ENCODE peak calls at places on chromosomes 7 and 10, in six cellular contexts. One of them, this sample, is unnamed.

GRCh38 chr10:21757601-21757901 is 223.5 kb downstream of the MLLT10 start:
- DNase-seq in Calu3: no peak
- DNase-seq in OCI-LY7: no peak
- DNase-seq in BJ: no peak
- DNase-seq in fibroblast of mammary gland: no peak
- DNase-seq in omental fat pad: no peak
- DNase-seq in this sample: no peak

GRCh38 chr7:37916673-37917660 is at the start of gene SFRP4:
- DNase-seq in fibroblast of mammary gland: peak; percentile 65
- DNase-seq in Calu3: peak; percentile 78
- DNase-seq in OCI-LY7: peak; percentile 23
- DNase-seq in omental fat pad: no peak
- DNase-seq in BJ: no peak
- DNase-seq in this sample: peak; percentile 35

GRCh38 chr7:16846611-16847165 is 35.1 kb downstream of the AGR3 start:
- DNase-seq in OCI-LY7: no peak
- DNase-seq in Calu3: no peak
- DNase-seq in BJ: no peak
- DNase-seq in fibroblast of mammary gland: no peak
- DNase-seq in omental fat pad: no peak
- DNase-seq in this sample: no peak

GRCh38 chr7:33243319-33243881 is 114.0 kb downstream of the BBS9 start:
- DNase-seq in omental fat pad: no peak
- DNase-seq in BJ: no peak
- DNase-seq in fibroblast of mammary gland: peak; percentile 69
- DNase-seq in OCI-LY7: peak; percentile 24
- DNase-seq in Calu3: peak; percentile 15
- DNase-seq in this sample: no peak

GRCh38 chr10:114856544-114857287 is 35.1 kb downstream of the FHIP2A start:
- DNase-seq in fibroblast of mammary gland: peak; percentile 65
- DNase-seq in OCI-LY7: no peak
- DNase-seq in omental fat pad: no peak
- DNase-seq in Calu3: no peak
- DNase-seq in BJ: peak; percentile 68
- DNase-seq in this sample: no peak

GRCh38 chr10:45235823-45236222 is 79.6 kb downstream of the OR13A1 start:
- DNase-seq in Calu3: peak; percentile 5
- DNase-seq in BJ: no peak
- DNase-seq in OCI-LY7: no peak
- DNase-seq in omental fat pad: no peak
- DNase-seq in fibroblast of mammary gland: peak; percentile 13
- DNase-seq in this sample: no peak

GRCh38 chr7:156985101-156985967 is 25.1 kb downstream of the MNX1 start:
- DNase-seq in BJ: no peak
- DNase-seq in OCI-LY7: no peak
- DNase-seq in Calu3: no peak
- DNase-seq in fibroblast of mammary gland: no peak
- DNase-seq in omental fat pad: no peak
- DNase-seq in this sample: no peak

GRCh38 chr10:21002097-21002878 is 105.2 kb upstream of the NEBL start:
- DNase-seq in omental fat pad: no peak
- DNase-seq in Calu3: no peak
- DNase-seq in BJ: no peak
- DNase-seq in OCI-LY7: no peak
- DNase-seq in fibroblast of mammary gland: peak; percentile 95
- DNase-seq in this sample: no peak

GRCh38 chr7:55977831-55978230 is 13.4 kb downstream of the NIPSNAP2 start:
- DNase-seq in fibroblast of mammary gland: no peak
- DNase-seq in Calu3: no peak
- DNase-seq in OCI-LY7: no peak
- DNase-seq in omental fat pad: no peak
- DNase-seq in BJ: peak; percentile 61
- DNase-seq in this sample: no peak

GRCh38 chr10:95550073-95550672 is 11.0 kb downstream of the SORBS1 start:
- DNase-seq in BJ: no peak
- DNase-seq in OCI-LY7: no peak
- DNase-seq in omental fat pad: no peak
- DNase-seq in fibroblast of mammary gland: no peak
- DNase-seq in Calu3: no peak
- DNase-seq in this sample: no peak

GRCh38 chr7:595621-596010 is 76.0 kb upstream of the PDGFA start:
- DNase-seq in fibroblast of mammary gland: no peak
- DNase-seq in BJ: no peak
- DNase-seq in Calu3: no peak
- DNase-seq in omental fat pad: no peak
- DNase-seq in OCI-LY7: no peak
- DNase-seq in this sample: no peak

GRCh38 chr10:109429956-109430760 is 493.2 kb downstream of the XPNPEP1 start:
- DNase-seq in OCI-LY7: no peak
- DNase-seq in BJ: peak; percentile 39
- DNase-seq in omental fat pad: no peak
- DNase-seq in fibroblast of mammary gland: peak; percentile 49
- DNase-seq in Calu3: no peak
- DNase-seq in this sample: no peak

GRCh38 chr10:62610649-62611229 is 193.8 kb upstream of the ADO start:
- DNase-seq in omental fat pad: no peak
- DNase-seq in OCI-LY7: peak; percentile 91
- DNase-seq in fibroblast of mammary gland: peak; percentile 57
- DNase-seq in Calu3: peak; percentile 82
- DNase-seq in BJ: no peak
- DNase-seq in this sample: peak; percentile 52

GRCh38 chr7:98870071-98870651 is 347 bp upstream of the TMEM130 start:
- DNase-seq in omental fat pad: no peak
- DNase-seq in BJ: no peak
- DNase-seq in fibroblast of mammary gland: peak; percentile 34
- DNase-seq in OCI-LY7: peak; percentile 97
- DNase-seq in Calu3: peak; percentile 51
- DNase-seq in this sample: peak; percentile 26

GRCh38 chr7:5217851-5218331 is 27.9 kb downstream of the WIPI2 start:
- DNase-seq in OCI-LY7: no peak
- DNase-seq in Calu3: no peak
- DNase-seq in omental fat pad: no peak
- DNase-seq in BJ: no peak
- DNase-seq in fibroblast of mammary gland: no peak
- DNase-seq in this sample: no peak

GRCh38 chr10:116737582-116738358 is 4.6 kb downstream of the HSPA12A start:
- DNase-seq in Calu3: no peak
- DNase-seq in fibroblast of mammary gland: no peak
- DNase-seq in BJ: no peak
- DNase-seq in OCI-LY7: no peak
- DNase-seq in omental fat pad: no peak
- DNase-seq in this sample: no peak
- TF ChIP-seq CTCF in Calu3: no peak
- TF ChIP-seq CTCF in fibroblast of mammary gland: peak; percentile 20
- TF ChIP-seq CTCF in BJ: peak; percentile 60
- TF ChIP-seq CTCF in OCI-LY7: peak; percentile 18
- TF ChIP-seq CTCF in omental fat pad: no peak
- TF ChIP-seq CTCF in this sample: no peak

GRCh38 chr7:146096994-146097393 is 19.6 kb upstream of the CNTNAP2 start:
- DNase-seq in BJ: no peak
- DNase-seq in fibroblast of mammary gland: no peak
- DNase-seq in OCI-LY7: no peak
- DNase-seq in omental fat pad: no peak
- DNase-seq in Calu3: no peak
- DNase-seq in this sample: no peak
- TF ChIP-seq CTCF in BJ: no peak
- TF ChIP-seq CTCF in fibroblast of mammary gland: no peak
- TF ChIP-seq CTCF in OCI-LY7: no peak
- TF ChIP-seq CTCF in omental fat pad: no peak
- TF ChIP-seq CTCF in Calu3: no peak
- TF ChIP-seq CTCF in this sample: no peak

GRCh38 chr10:63767512-63767911 is 246.3 kb downstream of the REEP3 start:
- DNase-seq in Calu3: no peak
- DNase-seq in omental fat pad: no peak
- DNase-seq in fibroblast of mammary gland: peak; percentile 54
- DNase-seq in OCI-LY7: no peak
- DNase-seq in BJ: no peak
- DNase-seq in this sample: no peak
- TF ChIP-seq CTCF in Calu3: peak; percentile 60
- TF ChIP-seq CTCF in omental fat pad: no peak
- TF ChIP-seq CTCF in fibroblast of mammary gland: peak; percentile 52
- TF ChIP-seq CTCF in OCI-LY7: peak; percentile 73
- TF ChIP-seq CTCF in BJ: peak; percentile 29
- TF ChIP-seq CTCF in this sample: peak; percentile 18

GRCh38 chr7:158976468-158976848 is 120.1 kb downstream of the DYNC2I1 start:
- DNase-seq in omental fat pad: no peak
- DNase-seq in BJ: no peak
- DNase-seq in fibroblast of mammary gland: no peak
- DNase-seq in Calu3: no peak
- DNase-seq in OCI-LY7: no peak
- DNase-seq in this sample: no peak

GRCh38 chr7:158971214-158971613 is 114.9 kb downstream of the DYNC2I1 start:
- DNase-seq in omental fat pad: no peak
- DNase-seq in BJ: no peak
- DNase-seq in OCI-LY7: no peak
- DNase-seq in fibroblast of mammary gland: no peak
- DNase-seq in Calu3: no peak
- DNase-seq in this sample: no peak

GRCh38 chr7:158973941-158974785 is 117.8 kb downstream of the DYNC2I1 start:
- DNase-seq in OCI-LY7: no peak
- DNase-seq in BJ: no peak
- DNase-seq in Calu3: no peak
- DNase-seq in omental fat pad: no peak
- DNase-seq in fibroblast of mammary gland: no peak
- DNase-seq in this sample: no peak

GRCh38 chr7:158975526-158976467 is 119.4 kb downstream of the DYNC2I1 start:
- DNase-seq in omental fat pad: no peak
- DNase-seq in OCI-LY7: no peak
- DNase-seq in fibroblast of mammary gland: peak; percentile 8
- DNase-seq in Calu3: peak; percentile 49
- DNase-seq in BJ: no peak
- DNase-seq in this sample: peak; percentile 51

GRCh38 chr7:158973440-158973839 is 117.1 kb downstream of the DYNC2I1 start:
- DNase-seq in Calu3: peak; percentile 60
- DNase-seq in OCI-LY7: no peak
- DNase-seq in omental fat pad: no peak
- DNase-seq in BJ: no peak
- DNase-seq in fibroblast of mammary gland: no peak
- DNase-seq in this sample: peak; percentile 29
- TF ChIP-seq CTCF in Calu3: peak; percentile 32
- TF ChIP-seq CTCF in OCI-LY7: peak; percentile 19
- TF ChIP-seq CTCF in omental fat pad: no peak
- TF ChIP-seq CTCF in BJ: peak; percentile 62
- TF ChIP-seq CTCF in fibroblast of mammary gland: no peak
- TF ChIP-seq CTCF in this sample: peak; percentile 16

GRCh38 chr10:123021517-123021916 is 12.7 kb downstream of the ACADSB start:
- DNase-seq in Calu3: no peak
- DNase-seq in omental fat pad: no peak
- DNase-seq in OCI-LY7: peak; percentile 14
- DNase-seq in BJ: no peak
- DNase-seq in fibroblast of mammary gland: peak; percentile 22
- DNase-seq in this sample: no peak
- TF ChIP-seq CTCF in Calu3: peak; percentile 22
- TF ChIP-seq CTCF in omental fat pad: no peak
- TF ChIP-seq CTCF in OCI-LY7: peak; percentile 77
- TF ChIP-seq CTCF in BJ: peak; percentile 37
- TF ChIP-seq CTCF in fibroblast of mammary gland: peak; percentile 33
- TF ChIP-seq CTCF in this sample: no peak